ENCODE peak calls at places on chromosomes 13 and 19, in five cellular contexts. One of them, this sample, is unnamed.

GRCh38 chr19:29678484-29679106 is 13.3 kb downstream of the PLEKHF1 start:
- DNase-seq in GM06990: no peak
- DNase-seq in tibial nerve: peak
- DNase-seq in nephron progenitor cell: no peak
- DNase-seq in NB4: no peak
- DNase-seq in this sample: no peak

GRCh38 chr19:35959040-35959967 is 23.1 kb downstream of the LRFN3 start:
- DNase-seq in GM06990: peak
- DNase-seq in tibial nerve: no peak
- DNase-seq in nephron progenitor cell: peak
- DNase-seq in NB4: no peak
- DNase-seq in this sample: no peak

GRCh38 chr13:50389726-50390125 is 374.5 kb downstream of the KCNRG start:
- DNase-seq in GM06990: no peak
- DNase-seq in tibial nerve: no peak
- DNase-seq in nephron progenitor cell: no peak
- DNase-seq in NB4: no peak
- DNase-seq in this sample: no peak

GRCh38 chr13:59906413-59907027 is 257.2 kb downstream of the DIAPH3 start:
- DNase-seq in GM06990: no peak
- DNase-seq in tibial nerve: no peak
- DNase-seq in nephron progenitor cell: peak
- DNase-seq in NB4: peak
- DNase-seq in this sample: no peak

GRCh38 chr19:47618771-47619170 is 9.8 kb downstream of the BICRA start:
- DNase-seq in GM06990: no peak
- DNase-seq in tibial nerve: no peak
- DNase-seq in nephron progenitor cell: no peak
- DNase-seq in NB4: no peak
- DNase-seq in this sample: no peak

GRCh38 chr13:32255744-32256120 is 59.4 kb downstream of the ZAR1L start:
- DNase-seq in GM06990: no peak
- DNase-seq in tibial nerve: no peak
- DNase-seq in nephron progenitor cell: no peak
- DNase-seq in NB4: no peak
- DNase-seq in this sample: no peak

GRCh38 chr13:19772306-19772705 is 10.4 kb downstream of the PSPC1 start:
- DNase-seq in GM06990: no peak
- DNase-seq in tibial nerve: no peak
- DNase-seq in nephron progenitor cell: no peak
- DNase-seq in NB4: no peak
- DNase-seq in this sample: no peak

GRCh38 chr13:93290503-93290902 is 63.9 kb downstream of the GPC6 start:
- DNase-seq in GM06990: no peak
- DNase-seq in tibial nerve: no peak
- DNase-seq in nephron progenitor cell: no peak
- DNase-seq in NB4: no peak
- DNase-seq in this sample: no peak

GRCh38 chr13:35961002-35961401 is 170.2 kb downstream of the DCLK1 start:
- DNase-seq in GM06990: no peak
- DNase-seq in tibial nerve: no peak
- DNase-seq in nephron progenitor cell: no peak
- DNase-seq in NB4: no peak
- DNase-seq in this sample: no peak

GRCh38 chr19:54165222-54165621 is 5.7 kb upstream of the LENG1 start:
- DNase-seq in GM06990: no peak
- DNase-seq in tibial nerve: no peak
- DNase-seq in nephron progenitor cell: no peak
- DNase-seq in NB4: no peak
- DNase-seq in this sample: no peak

GRCh38 chr13:88303157-88303556 is 632.0 kb downstream of the SLITRK5 start:
- DNase-seq in GM06990: no peak
- DNase-seq in tibial nerve: no peak
- DNase-seq in nephron progenitor cell: no peak
- DNase-seq in NB4: no peak
- DNase-seq in this sample: no peak

GRCh38 chr13:31965361-31966066 is 66.1 kb upstream of the FRY start:
- DNase-seq in GM06990: peak
- DNase-seq in tibial nerve: no peak
- DNase-seq in nephron progenitor cell: no peak
- DNase-seq in NB4: no peak
- DNase-seq in this sample: no peak

GRCh38 chr13:51444922-51445321 is 7.9 kb downstream of the INTS6 start:
- DNase-seq in GM06990: no peak
- DNase-seq in tibial nerve: no peak
- DNase-seq in nephron progenitor cell: no peak
- DNase-seq in NB4: peak
- DNase-seq in this sample: no peak

GRCh38 chr13:106205871-106206270 is 329.6 kb downstream of the EFNB2 start:
- DNase-seq in GM06990: no peak
- DNase-seq in tibial nerve: no peak
- DNase-seq in nephron progenitor cell: no peak
- DNase-seq in NB4: no peak
- DNase-seq in this sample: no peak

GRCh38 chr19:21045028-21045427 is 24.6 kb downstream of the ZNF430 start:
- DNase-seq in GM06990: no peak
- DNase-seq in tibial nerve: no peak
- DNase-seq in nephron progenitor cell: no peak
- DNase-seq in NB4: no peak
- DNase-seq in this sample: no peak

GRCh38 chr19:48991823-48992570 is 1.1 kb downstream of the GYS1 start:
- DNase-seq in GM06990: no peak
- DNase-seq in tibial nerve: peak
- DNase-seq in nephron progenitor cell: no peak
- DNase-seq in NB4: peak
- DNase-seq in this sample: peak

GRCh38 chr19:19217110-19217509 is 5.4 kb downstream of the NCAN start:
- DNase-seq in GM06990: no peak
- DNase-seq in tibial nerve: no peak
- DNase-seq in nephron progenitor cell: no peak
- DNase-seq in NB4: peak
- DNase-seq in this sample: no peak

GRCh38 chr13:49927755-49928154 is 8.4 kb downstream of the SPRYD7 start:
- DNase-seq in GM06990: no peak
- DNase-seq in tibial nerve: no peak
- DNase-seq in nephron progenitor cell: no peak
- DNase-seq in NB4: no peak
- DNase-seq in this sample: no peak

GRCh38 chr13:113863511-113864302 is at the start of gene GAS6:
- DNase-seq in GM06990: no peak
- DNase-seq in tibial nerve: no peak
- DNase-seq in nephron progenitor cell: peak
- DNase-seq in NB4: no peak
- DNase-seq in this sample: no peak

GRCh38 chr13:30821421-30821820 is 84.7 kb upstream of the MEDAG start:
- DNase-seq in GM06990: no peak
- DNase-seq in tibial nerve: no peak
- DNase-seq in nephron progenitor cell: no peak
- DNase-seq in NB4: no peak
- DNase-seq in this sample: no peak

GRCh38 chr19:29512748-29513147 is 13.0 kb upstream of the VSTM2B start:
- DNase-seq in GM06990: no peak
- DNase-seq in tibial nerve: no peak
- DNase-seq in nephron progenitor cell: no peak
- DNase-seq in NB4: no peak
- DNase-seq in this sample: no peak

GRCh38 chr13:44321961-44322360 is 51.7 kb upstream of the SERP2 start:
- DNase-seq in GM06990: no peak
- DNase-seq in tibial nerve: no peak
- DNase-seq in nephron progenitor cell: no peak
- DNase-seq in NB4: no peak
- DNase-seq in this sample: no peak

GRCh38 chr19:54305141-54305540 is 7.8 kb downstream of the LILRA5 start:
- DNase-seq in GM06990: no peak
- DNase-seq in tibial nerve: no peak
- DNase-seq in nephron progenitor cell: no peak
- DNase-seq in NB4: no peak
- DNase-seq in this sample: no peak

GRCh38 chr19:46601318-46602224 is at the start of gene CALM3:
- DNase-seq in GM06990: no peak
- DNase-seq in tibial nerve: no peak
- DNase-seq in nephron progenitor cell: peak
- DNase-seq in NB4: peak
- DNase-seq in this sample: peak

GRCh38 chr19:29263305-29264080 is 50.5 kb upstream of the UQCRFS1 start:
- DNase-seq in GM06990: no peak
- DNase-seq in tibial nerve: peak
- DNase-seq in nephron progenitor cell: peak
- DNase-seq in NB4: peak
- DNase-seq in this sample: no peak

GRCh38 chr13:81916471-81916870 is 1575.5 kb upstream of the SPRY2 start:
- DNase-seq in GM06990: no peak
- DNase-seq in tibial nerve: no peak
- DNase-seq in nephron progenitor cell: no peak
- DNase-seq in NB4: no peak
- DNase-seq in this sample: no peak

GRCh38 chr19:48878219-48879024 is 6.2 kb downstream of the PPP1R15A start:
- DNase-seq in GM06990: no peak
- DNase-seq in tibial nerve: no peak
- DNase-seq in nephron progenitor cell: no peak
- DNase-seq in NB4: no peak
- DNase-seq in this sample: peak

GRCh38 chr13:76852991-76853390 is 33.2 kb downstream of the KCTD12 start:
- DNase-seq in GM06990: no peak
- DNase-seq in tibial nerve: no peak
- DNase-seq in nephron progenitor cell: no peak
- DNase-seq in NB4: no peak
- DNase-seq in this sample: no peak

GRCh38 chr19:10501971-10502523 is 1.1 kb downstream of the KEAP1 start:
- DNase-seq in GM06990: peak
- DNase-seq in tibial nerve: peak
- DNase-seq in nephron progenitor cell: peak
- DNase-seq in NB4: peak
- DNase-seq in this sample: no peak

GRCh38 chr13:22114630-22115311 is 443.9 kb downstream of the FGF9 start:
- DNase-seq in GM06990: peak
- DNase-seq in tibial nerve: no peak
- DNase-seq in nephron progenitor cell: peak
- DNase-seq in NB4: peak
- DNase-seq in this sample: no peak

GRCh38 chr13:110272651-110273050 is 34.3 kb downstream of the COL4A1 start:
- DNase-seq in GM06990: no peak
- DNase-seq in tibial nerve: no peak
- DNase-seq in nephron progenitor cell: no peak
- DNase-seq in NB4: no peak
- DNase-seq in this sample: no peak

GRCh38 chr13:110275931-110276552 is 30.9 kb downstream of the COL4A1 start:
- DNase-seq in GM06990: no peak
- DNase-seq in tibial nerve: peak
- DNase-seq in nephron progenitor cell: no peak
- DNase-seq in NB4: no peak
- DNase-seq in this sample: no peak

GRCh38 chr13:110276553-110276950 is 30.4 kb downstream of the COL4A1 start:
- DNase-seq in GM06990: no peak
- DNase-seq in tibial nerve: no peak
- DNase-seq in nephron progenitor cell: no peak
- DNase-seq in NB4: no peak
- DNase-seq in this sample: no peak

GRCh38 chr13:110273254-110273653 is 33.7 kb downstream of the COL4A1 start:
- DNase-seq in GM06990: no peak
- DNase-seq in tibial nerve: no peak
- DNase-seq in nephron progenitor cell: no peak
- DNase-seq in NB4: no peak
- DNase-seq in this sample: no peak

DNA sequence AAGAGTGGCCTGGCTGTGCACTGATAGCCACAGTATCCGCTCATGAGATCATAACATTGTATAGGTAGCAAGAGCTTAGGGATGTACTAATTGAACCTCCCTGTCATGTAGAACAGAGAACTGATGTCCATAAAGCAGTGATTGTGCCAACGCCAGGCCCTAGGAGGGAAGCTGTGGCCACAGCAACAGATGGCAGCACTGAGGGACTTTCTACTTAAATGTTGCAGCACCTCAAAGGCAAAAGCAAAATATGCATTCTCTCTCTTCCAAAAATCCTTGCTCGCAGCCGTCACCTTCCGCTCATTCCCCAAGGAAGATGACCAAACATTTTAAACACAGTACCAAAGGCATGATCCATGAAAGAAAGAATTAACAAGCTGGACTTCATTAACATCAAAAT is 32.3 kb downstream of the COL4A1 start:
- DNase-seq in GM06990: no peak
- DNase-seq in tibial nerve: no peak
- DNase-seq in nephron progenitor cell: no peak
- DNase-seq in NB4: peak
- DNase-seq in this sample: no peak
- TF ChIP-seq CTCF in GM06990: no peak
- TF ChIP-seq CTCF in tibial nerve: peak
- TF ChIP-seq CTCF in nephron progenitor cell: no peak
- TF ChIP-seq CTCF in NB4: peak
- TF ChIP-seq CTCF in this sample: peak

GRCh38 chr19:1315470-1316166 is 29.9 kb downstream of the EFNA2 start:
- DNase-seq in GM06990: peak
- DNase-seq in tibial nerve: no peak
- DNase-seq in nephron progenitor cell: peak
- DNase-seq in NB4: peak
- DNase-seq in this sample: no peak
- TF ChIP-seq CTCF in GM06990: peak
- TF ChIP-seq CTCF in tibial nerve: peak
- TF ChIP-seq CTCF in nephron progenitor cell: peak
- TF ChIP-seq CTCF in NB4: no peak
- TF ChIP-seq CTCF in this sample: peak

DNA sequence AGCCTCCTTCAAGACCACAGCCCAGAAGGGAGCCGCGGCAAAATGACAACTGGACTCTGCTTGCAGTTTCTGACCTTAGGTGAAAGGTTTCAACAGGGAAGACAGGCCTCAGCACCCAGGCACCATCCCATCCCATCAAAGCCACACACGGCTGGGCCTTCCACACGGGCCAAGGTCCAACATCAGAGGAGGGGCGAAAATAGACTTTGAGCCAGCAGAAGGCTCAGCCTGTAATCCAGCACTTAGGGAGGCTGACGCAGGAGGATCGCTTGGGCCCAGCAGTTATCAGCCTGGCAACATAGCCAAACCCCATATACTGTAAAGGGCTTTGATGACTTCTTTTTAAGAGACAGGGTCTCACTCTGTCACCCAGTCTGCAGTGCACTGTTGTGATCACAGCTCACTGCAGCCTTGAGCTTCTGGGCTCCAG is 26.8 kb upstream of the TINCR start:
- DNase-seq in GM06990: no peak
- DNase-seq in tibial nerve: no peak
- DNase-seq in nephron progenitor cell: no peak
- DNase-seq in NB4: no peak
- DNase-seq in this sample: no peak
- TF ChIP-seq CTCF in GM06990: no peak
- TF ChIP-seq CTCF in tibial nerve: no peak
- TF ChIP-seq CTCF in nephron progenitor cell: no peak
- TF ChIP-seq CTCF in NB4: no peak
- TF ChIP-seq CTCF in this sample: no peak

DNA sequence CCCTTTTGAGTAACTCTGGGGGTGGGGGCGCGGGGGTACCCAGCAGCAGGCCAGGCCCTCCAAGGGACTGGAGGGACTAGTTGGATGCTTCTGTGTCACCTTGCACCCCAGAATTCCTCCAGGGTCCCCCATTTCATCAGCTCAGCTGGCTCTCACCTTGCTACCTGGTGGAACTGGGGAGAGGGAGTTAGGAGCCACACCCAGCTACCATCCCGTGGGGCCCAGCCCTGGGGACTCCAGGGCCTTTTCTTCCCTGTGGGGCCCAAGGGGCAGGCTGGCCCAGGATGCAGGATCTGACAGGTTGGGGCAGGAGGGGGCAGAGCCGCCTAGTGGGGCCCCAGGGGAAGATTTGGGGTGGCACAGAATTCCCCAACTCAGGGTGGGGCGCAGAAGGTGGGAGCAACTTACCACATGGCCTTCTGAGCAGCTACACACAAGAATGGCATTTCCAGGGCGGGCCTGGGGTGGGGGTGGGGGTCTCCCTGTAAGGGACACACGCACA is 32.8 kb upstream of the NANOS3 start:
- DNase-seq in GM06990: no peak
- DNase-seq in tibial nerve: no peak
- DNase-seq in nephron progenitor cell: no peak
- DNase-seq in NB4: no peak
- DNase-seq in this sample: no peak
- TF ChIP-seq CTCF in GM06990: peak
- TF ChIP-seq CTCF in tibial nerve: no peak
- TF ChIP-seq CTCF in nephron progenitor cell: no peak
- TF ChIP-seq CTCF in NB4: no peak
- TF ChIP-seq CTCF in this sample: no peak

This sample was measured in ascending aorta.